ENCODE peak calls at places on chromosomes 2 and 18, in ten cellular contexts. X, D, B, U, S, P, Z, V, L and C are unnamed samples.

GRCh38 chr2:85975581-85975980 is 86.8 kb upstream of the ST3GAL5 start:
- DNase-seq in X (no peak), D (no peak), B (no peak), U (no peak), S (no peak), P (peak; percentile 3), Z (no peak), V (no peak), L (no peak), C (no peak)

GRCh38 chr2:192215096-192215877 is 20.6 kb upstream of the TMEFF2 start:
- DNase-seq in X (no peak), D (no peak), B (no peak), U (no peak), S (no peak), P (no peak), Z (no peak), V (no peak), L (no peak), C (no peak)

GRCh38 chr18:42095732-42096377 is 140.8 kb downstream of the PIK3C3 start:
- DNase-seq in X (no peak), D (no peak), B (no peak), U (no peak), S (no peak), P (no peak), Z (no peak), V (no peak), L (no peak), C (no peak)

GRCh38 chr2:38505779-38506178 is 96.9 kb downstream of the HNRNPLL start:
- DNase-seq in X (no peak), D (no peak), B (no peak), U (no peak), S (peak; percentile 71), P (no peak), Z (no peak), V (no peak), L (no peak), C (peak; percentile 67)

GRCh38 chr2:171541202-171541884 is 19.1 kb downstream of the CYBRD1 start:
- DNase-seq in X (no peak), D (peak; percentile 27), B (no peak), U (no peak), S (no peak), P (no peak), Z (peak; percentile 65), V (no peak), L (no peak), C (peak; percentile 77)

GRCh38 chr2:134232868-134233732 is 20.8 kb upstream of the MGAT5 start:
- DNase-seq in X (no peak), D (no peak), B (no peak), U (no peak), S (no peak), P (no peak), Z (no peak), V (no peak), L (no peak), C (no peak)

GRCh38 chr2:25201794-25202193 is 33.4 kb upstream of the POMC start:
- DNase-seq in X (no peak), D (no peak), B (no peak), U (no peak), S (no peak), P (no peak), Z (no peak), V (no peak), L (no peak), C (no peak)

GRCh38 chr2:50591642-50592041 is 440.3 kb downstream of the NRXN1 start:
- DNase-seq in X (no peak), D (no peak), B (no peak), U (no peak), S (peak; percentile 68), P (no peak), Z (no peak), V (no peak), L (no peak), C (no peak)

GRCh38 chr2:22253171-22253570 is 1129.4 kb downstream of the TDRD15 start:
- DNase-seq in X (no peak), D (no peak), B (no peak), U (no peak), S (no peak), P (no peak), Z (no peak), V (peak; percentile 25), L (no peak), C (peak; percentile 56)

GRCh38 chr2:168348076-168348475 is 100.7 kb upstream of the STK39 start:
- DNase-seq in X (no peak), D (peak; percentile 84), B (no peak), U (no peak), S (no peak), P (peak; percentile 20), Z (peak; percentile 50), V (peak; percentile 63), L (peak; percentile 32), C (peak; percentile 92)

GRCh38 chr2:95274291-95275150 is at the start of gene PROM2:
- DNase-seq in X (no peak), D (peak; percentile 88), B (peak; percentile 82), U (no peak), S (no peak), P (peak; percentile 60), Z (no peak), V (no peak), L (no peak), C (peak; percentile 89)

GRCh38 chr18:72878143-72878542 is 10.4 kb upstream of the NETO1 start:
- DNase-seq in X (no peak), D (no peak), B (no peak), U (no peak), S (no peak), P (no peak), Z (no peak), V (no peak), L (no peak), C (peak; percentile 53)

GRCh38 chr2:98985905-98986666 is 50.1 kb upstream of the CRACDL start:
- DNase-seq in X (no peak), D (no peak), B (no peak), U (no peak), S (no peak), P (no peak), Z (no peak), V (no peak), L (no peak), C (no peak)

GRCh38 chr2:132815522-132815921 is 145.5 kb upstream of the LYPD1 start:
- DNase-seq in X (no peak), D (no peak), B (no peak), U (no peak), S (no peak), P (no peak), Z (no peak), V (no peak), L (peak; percentile 85), C (no peak)

GRCh38 chr2:219124379-219125110 is 36.1 kb downstream of the NHEJ1 start:
- DNase-seq in X (no peak), D (no peak), B (no peak), U (no peak), S (no peak), P (no peak), Z (no peak), V (no peak), L (no peak), C (peak; percentile 9)

GRCh38 chr2:233598952-233599351 is 18.5 kb upstream of the UGT1A8 start:
- DNase-seq in X (no peak), D (no peak), B (no peak), U (no peak), S (no peak), P (no peak), Z (no peak), V (no peak), L (no peak), C (no peak)

GRCh38 chr18:37852464-37852863 is 286.9 kb upstream of the CELF4 start:
- DNase-seq in X (no peak), D (no peak), B (no peak), U (no peak), S (no peak), P (no peak), Z (no peak), V (no peak), L (no peak), C (no peak)

GRCh38 chr2:17231425-17231965 is 286.7 kb downstream of the RAD51AP2 start:
- DNase-seq in X (no peak), D (no peak), B (no peak), U (no peak), S (no peak), P (no peak), Z (no peak), V (no peak), L (no peak), C (peak; percentile 78)